ENCODE peak calls at places on chromosomes 12 and 14, in eight cellular contexts. One of them, this sample, is unnamed.

GRCh38 chr14:32350020-32350419 is 20.9 kb downstream of the AKAP6 start:
- DNase-seq in anterior cingulate cortex: no peak
- DNase-seq in mesothelial cell of epicardium: no peak
- DNase-seq in iris pigment epithelial cell: no peak
- DNase-seq in testis: no peak
- DNase-seq in AG10803: no peak
- DNase-seq in T-helper 2 cell: no peak
- DNase-seq in head of caudate nucleus: no peak
- DNase-seq in this sample: no peak

GRCh38 chr12:7009512-7009911 is 8.8 kb downstream of the LPCAT3 start:
- DNase-seq in AG10803: no peak
- DNase-seq in T-helper 2 cell: no peak
- DNase-seq in anterior cingulate cortex: no peak
- DNase-seq in iris pigment epithelial cell: peak
- DNase-seq in mesothelial cell of epicardium: no peak
- DNase-seq in testis: no peak
- DNase-seq in head of caudate nucleus: no peak
- DNase-seq in this sample: no peak

GRCh38 chr12:2009623-2010022 is 5.4 kb upstream of the DCP1B start:
- DNase-seq in anterior cingulate cortex: no peak
- DNase-seq in testis: no peak
- DNase-seq in head of caudate nucleus: no peak
- DNase-seq in T-helper 2 cell: no peak
- DNase-seq in AG10803: no peak
- DNase-seq in iris pigment epithelial cell: peak
- DNase-seq in mesothelial cell of epicardium: no peak
- DNase-seq in this sample: no peak

GRCh38 chr14:34782031-34782430 is 67.6 kb upstream of the CFL2 start:
- DNase-seq in iris pigment epithelial cell: peak
- DNase-seq in head of caudate nucleus: no peak
- DNase-seq in mesothelial cell of epicardium: no peak
- DNase-seq in AG10803: no peak
- DNase-seq in testis: no peak
- DNase-seq in T-helper 2 cell: no peak
- DNase-seq in anterior cingulate cortex: no peak
- DNase-seq in this sample: no peak

GRCh38 chr14:63486729-63487128 is 56.4 kb downstream of the PPP2R5E start:
- DNase-seq in iris pigment epithelial cell: no peak
- DNase-seq in T-helper 2 cell: no peak
- DNase-seq in AG10803: no peak
- DNase-seq in mesothelial cell of epicardium: no peak
- DNase-seq in anterior cingulate cortex: no peak
- DNase-seq in testis: no peak
- DNase-seq in head of caudate nucleus: no peak
- DNase-seq in this sample: no peak

GRCh38 chr12:115273446-115273845 is 589.5 kb upstream of the TBX3 start:
- DNase-seq in AG10803: peak
- DNase-seq in iris pigment epithelial cell: no peak
- DNase-seq in anterior cingulate cortex: no peak
- DNase-seq in T-helper 2 cell: no peak
- DNase-seq in testis: no peak
- DNase-seq in mesothelial cell of epicardium: no peak
- DNase-seq in head of caudate nucleus: no peak
- DNase-seq in this sample: no peak

GRCh38 chr12:120117961-120118709 is 1.6 kb upstream of the RAB35 start:
- DNase-seq in AG10803: peak
- DNase-seq in anterior cingulate cortex: no peak
- DNase-seq in testis: no peak
- DNase-seq in mesothelial cell of epicardium: no peak
- DNase-seq in head of caudate nucleus: no peak
- DNase-seq in T-helper 2 cell: no peak
- DNase-seq in iris pigment epithelial cell: peak
- DNase-seq in this sample: no peak

GRCh38 chr14:66575939-66576338 is 68.0 kb downstream of the GPHN start:
- DNase-seq in T-helper 2 cell: no peak
- DNase-seq in head of caudate nucleus: no peak
- DNase-seq in testis: no peak
- DNase-seq in mesothelial cell of epicardium: no peak
- DNase-seq in iris pigment epithelial cell: no peak
- DNase-seq in AG10803: no peak
- DNase-seq in anterior cingulate cortex: no peak
- DNase-seq in this sample: no peak

GRCh38 chr12:95513599-95513998 is 37.7 kb downstream of the USP44 start:
- DNase-seq in AG10803: no peak
- DNase-seq in mesothelial cell of epicardium: no peak
- DNase-seq in head of caudate nucleus: no peak
- DNase-seq in testis: no peak
- DNase-seq in anterior cingulate cortex: no peak
- DNase-seq in iris pigment epithelial cell: no peak
- DNase-seq in T-helper 2 cell: no peak
- DNase-seq in this sample: no peak

GRCh38 chr12:110857528-110857927 is 10.7 kb downstream of the CCDC63 start:
- DNase-seq in AG10803: no peak
- DNase-seq in head of caudate nucleus: no peak
- DNase-seq in iris pigment epithelial cell: no peak
- DNase-seq in anterior cingulate cortex: no peak
- DNase-seq in mesothelial cell of epicardium: no peak
- DNase-seq in testis: no peak
- DNase-seq in T-helper 2 cell: no peak
- DNase-seq in this sample: no peak

GRCh38 chr14:52399886-52400599 is 85.9 kb downstream of the PTGER2 start:
- DNase-seq in head of caudate nucleus: no peak
- DNase-seq in testis: no peak
- DNase-seq in iris pigment epithelial cell: peak
- DNase-seq in mesothelial cell of epicardium: no peak
- DNase-seq in AG10803: peak
- DNase-seq in T-helper 2 cell: no peak
- DNase-seq in anterior cingulate cortex: no peak
- DNase-seq in this sample: no peak